ENCODE peak calls at places on chromosomes 6 and 20, in ten cellular contexts. T, Q, A, I, M, F, U, R, O and K are unnamed samples.

GRCh38 chr6:15893556-15894253 is 230.9 kb upstream of the DTNBP1 start:
- DNase-seq in T (no peak), Q (peak), A (no peak), I (peak), M (no peak), F (peak), U (no peak), R (peak), O (peak), K (no peak)

GRCh38 chr20:32902456-32903420 is 44.0 kb downstream of the EFCAB8 start:
- DNase-seq in T (peak), Q (peak), A (peak), I (peak), M (no peak), F (peak), U (peak), R (peak), O (peak), K (no peak)

GRCh38 chr6:82251942-82252341 is 4.4 kb upstream of the IBTK start:
- DNase-seq in T (no peak), Q (peak), A (peak), I (peak), M (no peak), F (peak), U (no peak), R (peak), O (peak), K (no peak)

GRCh38 chr6:156752666-156753301 is 24.4 kb upstream of the ARID1B start:
- DNase-seq in T (no peak), Q (no peak), A (peak), I (no peak), M (no peak), F (no peak), U (peak), R (no peak), O (no peak), K (no peak)

GRCh38 chr6:158459726-158460125 is 100.2 kb upstream of the TMEM181 start:
- DNase-seq in T (no peak), Q (no peak), A (no peak), I (no peak), M (no peak), F (peak), U (no peak), R (no peak), O (no peak), K (no peak)

GRCh38 chr20:33843854-33844253 is 32.7 kb downstream of the CHMP4B start:
- DNase-seq in T (no peak), Q (no peak), A (peak), I (peak), M (no peak), F (peak), U (peak), R (no peak), O (no peak), K (no peak)

GRCh38 chr20:3128585-3128984 is 31.1 kb downstream of the FASTKD5 start:
- DNase-seq in T (no peak), Q (no peak), A (no peak), I (no peak), M (no peak), F (no peak), U (no peak), R (no peak), O (no peak), K (no peak)

GRCh38 chr20:36210561-36210960 is 25.7 kb upstream of the AAR2 start:
- DNase-seq in T (peak), Q (no peak), A (no peak), I (no peak), M (no peak), F (no peak), U (no peak), R (no peak), O (no peak), K (no peak)

GRCh38 chr20:62239278-62239879 is 1.1 kb downstream of the OSBPL2 start:
- DNase-seq in T (peak), Q (no peak), A (peak), I (no peak), M (no peak), F (no peak), U (peak), R (no peak), O (peak), K (no peak)

GRCh38 chr6:35044771-35045275 is 96.3 kb downstream of the TCP11 start:
- DNase-seq in T (no peak), Q (no peak), A (no peak), I (peak), M (no peak), F (peak), U (no peak), R (no peak), O (peak), K (no peak)

GRCh38 chr6:16332175-16332542 is 93.8 kb downstream of the GMPR start:
- DNase-seq in T (no peak), Q (peak), A (peak), I (peak), M (no peak), F (peak), U (peak), R (peak), O (peak), K (no peak)

GRCh38 chr6:14086701-14087100 is 30.9 kb upstream of the CD83 start:
- DNase-seq in T (peak), Q (no peak), A (no peak), I (peak), M (no peak), F (no peak), U (no peak), R (peak), O (no peak), K (no peak)

GRCh38 chr6:116462516-116462915 is 1.3 kb downstream of the CALHM6 start:
- DNase-seq in T (no peak), Q (no peak), A (no peak), I (no peak), M (no peak), F (no peak), U (no peak), R (no peak), O (no peak), K (no peak)
- TF ChIP-seq CTCF in T (no peak), Q (no peak), A (no peak), I (no peak), M (no peak), F (no peak), U (no peak), R (no peak), O (no peak), K (no peak)

GRCh38 chr20:53291548-53291947 is 302.1 kb downstream of the ZNF217 start:
- DNase-seq in T (no peak), Q (no peak), A (peak), I (peak), M (no peak), F (no peak), U (peak), R (no peak), O (no peak), K (no peak)
- TF ChIP-seq CTCF in T (no peak), Q (no peak), A (no peak), I (peak), M (no peak), F (no peak), U (no peak), R (no peak), O (peak), K (no peak)

GRCh38 chr6:30721198-30722024 is 1.3 kb downstream of the TUBB start:
- DNase-seq in T (peak), Q (peak), A (peak), I (peak), M (no peak), F (peak), U (peak), R (peak), O (peak), K (no peak)
- TF ChIP-seq CTCF in T (no peak), Q (peak), A (peak), I (no peak), M (peak), F (no peak), U (peak), R (peak), O (no peak), K (peak)

DNA sequence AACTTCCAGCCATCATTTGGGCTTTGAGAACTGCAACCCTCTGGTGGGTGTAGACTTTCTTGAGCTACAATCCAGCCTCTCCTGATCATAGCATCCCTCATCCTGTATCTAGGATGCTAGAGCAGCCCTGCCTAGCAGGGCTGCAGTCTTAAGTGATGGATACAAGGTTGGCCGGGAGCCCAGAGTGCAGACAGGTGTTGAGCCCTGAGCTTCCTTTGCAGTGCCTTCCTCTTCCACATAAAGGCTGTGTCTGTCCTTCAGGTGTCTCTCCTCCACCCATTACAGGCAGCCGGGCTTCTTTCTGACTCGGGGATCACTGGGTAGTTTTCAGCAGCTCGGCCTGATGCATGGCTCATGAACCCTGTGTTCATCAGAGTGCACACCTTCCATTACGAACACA is 424.4 kb downstream of the PREX1 start:
- DNase-seq in T (no peak), Q (no peak), A (no peak), I (no peak), M (no peak), F (no peak), U (no peak), R (no peak), O (no peak), K (no peak)
- TF ChIP-seq CTCF in T (no peak), Q (no peak), A (no peak), I (no peak), M (no peak), F (no peak), U (no peak), R (no peak), O (no peak), K (no peak)

DNA sequence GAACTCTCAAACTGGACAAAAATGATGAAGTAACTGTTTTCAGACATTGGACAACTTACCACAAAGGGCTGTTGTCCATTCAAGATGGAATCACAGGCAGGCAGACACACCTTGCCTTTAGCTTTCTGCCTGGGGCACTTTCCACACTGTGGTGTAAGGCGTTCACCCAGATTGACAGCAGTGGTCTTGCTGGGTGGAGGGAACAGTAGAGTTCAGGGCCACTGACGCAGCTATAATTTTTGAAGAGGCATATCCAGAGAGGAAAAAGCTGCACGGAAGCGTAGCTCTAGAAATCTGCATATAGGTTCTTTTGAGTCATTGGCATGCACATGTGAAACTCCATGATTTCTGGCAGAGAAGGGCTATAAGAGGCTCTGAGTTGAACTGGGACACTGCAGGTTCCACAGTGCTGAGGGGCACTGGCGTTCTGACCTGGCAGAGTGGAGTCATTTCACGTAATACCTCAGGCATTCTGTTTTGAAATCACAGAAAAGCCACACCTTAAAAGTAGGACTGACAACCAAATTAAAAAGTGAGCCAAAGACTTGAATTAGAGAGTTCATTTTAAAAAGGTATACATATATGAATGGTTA is 105.0 kb upstream of the EDN1 start:
- DNase-seq in T (no peak), Q (no peak), A (no peak), I (no peak), M (no peak), F (no peak), U (no peak), R (no peak), O (no peak), K (no peak)
- TF ChIP-seq CTCF in T (no peak), Q (no peak), A (no peak), I (no peak), M (no peak), F (no peak), U (no peak), R (no peak), O (no peak), K (no peak)

DNA sequence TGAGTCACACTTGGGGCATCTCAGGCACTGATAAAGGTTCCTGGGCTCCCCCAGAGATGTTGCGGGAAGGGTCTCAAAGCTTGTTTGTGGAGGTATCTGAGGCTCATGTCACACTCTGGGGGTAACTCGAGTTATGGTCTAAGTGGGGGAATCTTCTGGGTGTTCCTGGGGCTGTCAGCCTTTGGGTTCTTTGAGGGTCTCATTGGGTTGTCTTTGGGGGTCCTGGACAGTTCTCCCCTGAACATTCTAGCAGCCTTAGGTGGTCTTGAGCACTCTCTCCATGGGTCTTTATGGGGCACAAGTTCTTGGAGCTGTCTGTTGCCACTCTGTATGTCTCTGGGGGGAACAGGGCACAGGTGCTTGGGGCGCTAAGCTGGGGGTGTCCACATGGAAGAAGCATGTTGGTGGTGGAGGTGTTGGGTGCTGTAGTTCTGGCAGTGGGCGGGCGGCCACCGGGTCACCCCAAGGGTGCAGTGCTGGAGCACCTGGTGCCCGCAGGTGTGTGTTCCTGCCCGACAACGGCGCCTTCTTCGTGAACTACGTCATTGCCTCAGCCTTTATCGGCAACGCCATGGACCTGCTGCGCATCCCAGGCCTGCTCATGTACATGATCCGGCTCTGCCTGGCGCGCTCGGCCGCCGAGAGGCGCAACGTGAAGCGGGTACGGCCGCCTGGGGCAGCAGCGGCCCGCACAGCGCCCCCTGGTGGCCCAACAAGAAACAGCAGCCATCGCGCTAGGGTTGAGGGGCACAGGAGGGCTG is 7.1 kb upstream of the CAPN11 start:
- DNase-seq in T (peak), Q (peak), A (peak), I (peak), M (no peak), F (peak), U (peak), R (peak), O (peak), K (no peak)
- TF ChIP-seq CTCF in T (peak), Q (peak), A (peak), I (peak), M (peak), F (peak), U (peak), R (peak), O (peak), K (peak)

GRCh38 chr6:75633045-75633444 is 31.4 kb downstream of the SENP6 start:
- DNase-seq in T (no peak), Q (no peak), A (no peak), I (no peak), M (no peak), F (no peak), U (no peak), R (no peak), O (peak), K (no peak)
- TF ChIP-seq CTCF in T (no peak), Q (no peak), A (no peak), I (no peak), M (no peak), F (no peak), U (no peak), R (no peak), O (no peak), K (no peak)

GRCh38 chr6:153231048-153231635 is 100.1 kb upstream of the RGS17 start:
- DNase-seq in T (peak), Q (peak), A (peak), I (peak), M (no peak), F (peak), U (peak), R (peak), O (peak), K (no peak)
- TF ChIP-seq CTCF in T (peak), Q (peak), A (peak), I (peak), M (peak), F (peak), U (peak), R (peak), O (no peak), K (no peak)

GRCh38 chr6:89974776-89975175 is 80.5 kb downstream of the GJA10 start:
- DNase-seq in T (no peak), Q (no peak), A (no peak), I (no peak), M (no peak), F (no peak), U (no peak), R (no peak), O (no peak), K (no peak)

GRCh38 chr6:89966913-89967312 is 72.6 kb downstream of the GJA10 start:
- DNase-seq in T (no peak), Q (no peak), A (no peak), I (no peak), M (no peak), F (no peak), U (no peak), R (no peak), O (no peak), K (no peak)

GRCh38 chr6:89972024-89972381 is 77.7 kb downstream of the GJA10 start:
- DNase-seq in T (no peak), Q (no peak), A (no peak), I (no peak), M (no peak), F (no peak), U (no peak), R (no peak), O (no peak), K (no peak)

GRCh38 chr6:89970072-89970471 is 75.8 kb downstream of the GJA10 start:
- DNase-seq in T (no peak), Q (no peak), A (no peak), I (peak), M (no peak), F (no peak), U (peak), R (no peak), O (no peak), K (no peak)

GRCh38 chr6:89970609-89971337 is 76.5 kb downstream of the GJA10 start:
- DNase-seq in T (peak), Q (peak), A (peak), I (peak), M (no peak), F (peak), U (peak), R (peak), O (peak), K (no peak)
- TF ChIP-seq CTCF in T (peak), Q (peak), A (peak), I (peak), M (peak), F (peak), U (peak), R (peak), O (peak), K (peak)